ENCODE peak calls at places on chromosomes 6 and 20, in eight cellular contexts. W, D, A, Z, Q, N, B and K are unnamed samples.

GRCh38 chr20:3843490-3843889 is 3.1 kb upstream of the MAVS start:
- DNase-seq in W (peak; percentile 59), D (peak; percentile 67), A (no peak), Z (peak; percentile 92), Q (peak; percentile 91), N (no peak), B (no peak), K (peak; percentile 83)

GRCh38 chr20:25084616-25085187 is 2.8 kb upstream of the VSX1 start:
- DNase-seq in W (no peak), D (no peak), A (no peak), Z (no peak), Q (no peak), N (peak; percentile 50), B (no peak), K (no peak)

GRCh38 chr6:71206086-71206485 is 82.5 kb upstream of the OGFRL1 start:
- DNase-seq in W (no peak), D (no peak), A (no peak), Z (no peak), Q (no peak), N (no peak), B (no peak), K (no peak)

GRCh38 chr6:69994251-69994650 is 127.9 kb downstream of the COL19A1 start:
- DNase-seq in W (no peak), D (no peak), A (no peak), Z (no peak), Q (no peak), N (no peak), B (no peak), K (peak; percentile 66)

GRCh38 chr20:58025233-58025632 is 203.2 kb downstream of the ANKRD60 start:
- DNase-seq in W (no peak), D (no peak), A (no peak), Z (no peak), Q (no peak), N (no peak), B (no peak), K (no peak)

GRCh38 chr6:68024570-68025269 is 610.4 kb upstream of the ADGRB3 start:
- DNase-seq in W (no peak), D (no peak), A (no peak), Z (no peak), Q (no peak), N (no peak), B (no peak), K (no peak)

GRCh38 chr6:127051571-127052260 is 66.8 kb upstream of the RSPO3 start:
- DNase-seq in W (peak; percentile 11), D (peak; percentile 22), A (no peak), Z (peak; percentile 57), Q (no peak), N (no peak), B (peak; percentile 94), K (peak; percentile 22)

GRCh38 chr6:2957696-2958330 is 13.6 kb downstream of the SERPINB6 start:
- DNase-seq in W (no peak), D (no peak), A (peak; percentile 11), Z (no peak), Q (no peak), N (no peak), B (no peak), K (no peak)

GRCh38 chr20:40797425-40797824 is 108.4 kb upstream of the MAFB start:
- DNase-seq in W (peak; percentile 29), D (peak; percentile 55), A (no peak), Z (peak; percentile 22), Q (peak; percentile 18), N (peak; percentile 38), B (peak; percentile 1), K (peak; percentile 28)

GRCh38 chr6:47187883-47188587 is 121.7 kb downstream of the TNFRSF21 start:
- DNase-seq in W (no peak), D (peak; percentile 70), A (no peak), Z (peak; percentile 69), Q (peak; percentile 42), N (no peak), B (peak; percentile 63), K (peak; percentile 17)

GRCh38 chr6:151814614-151815013 is 7.1 kb downstream of the ESR1 start:
- DNase-seq in W (no peak), D (no peak), A (no peak), Z (no peak), Q (no peak), N (no peak), B (no peak), K (no peak)

GRCh38 chr20:32126919-32127318 is 17.4 kb downstream of the TM9SF4 start:
- DNase-seq in W (no peak), D (no peak), A (no peak), Z (no peak), Q (no peak), N (no peak), B (no peak), K (no peak)

GRCh38 chr20:41175727-41176330 is 38.5 kb downstream of the PLCG1 start:
- DNase-seq in W (no peak), D (no peak), A (peak; percentile 9), Z (no peak), Q (no peak), N (no peak), B (no peak), K (no peak)

GRCh38 chr20:14928083-14928482 is 590.7 kb upstream of the FLRT3 start:
- DNase-seq in W (no peak), D (no peak), A (no peak), Z (no peak), Q (no peak), N (no peak), B (no peak), K (peak; percentile 7)

GRCh38 chr6:152983637-152984386 is 971 bp upstream of the FBXO5 start:
- DNase-seq in W (peak; percentile 80), D (peak; percentile 87), A (peak; percentile 96), Z (peak; percentile 88), Q (peak; percentile 85), N (peak; percentile 47), B (peak; percentile 76), K (peak; percentile 88)

GRCh38 chr6:836276-836853 is 143.4 kb upstream of the EXOC2 start:
- DNase-seq in W (no peak), D (no peak), A (no peak), Z (no peak), Q (no peak), N (no peak), B (no peak), K (no peak)

GRCh38 chr6:144314562-144314961 is 29.4 kb downstream of the UTRN start:
- DNase-seq in W (no peak), D (no peak), A (no peak), Z (no peak), Q (no peak), N (no peak), B (no peak), K (no peak)

GRCh38 chr6:151414641-151415260 is 23.4 kb upstream of the ZBTB2 start:
- DNase-seq in W (no peak), D (no peak), A (no peak), Z (no peak), Q (no peak), N (no peak), B (no peak), K (no peak)

GRCh38 chr6:56849876-56850275 is 105.0 kb upstream of the BEND6 start:
- DNase-seq in W (peak; percentile 17), D (peak; percentile 68), A (peak; percentile 22), Z (peak; percentile 72), Q (peak; percentile 41), N (peak; percentile 22), B (peak; percentile 71), K (no peak)
- H3K4me3 ChIP-seq in W (no peak overlapping the region), D (peak overlapping the region; percentile 73), A (no peak overlapping the region), Z (peak overlapping the region; percentile 69), Q (peak overlapping the region; percentile 76), N (peak overlapping the region; percentile 93), B (peak overlapping the region; percentile 32), K (no peak overlapping the region)

GRCh38 chr20:56764671-56765070 is 135.6 kb downstream of the TFAP2C start:
- DNase-seq in W (no peak), D (no peak), A (no peak), Z (no peak), Q (no peak), N (no peak), B (no peak), K (no peak)
- TF ChIP-seq CTCF in W (no peak), D (no peak), A (no peak), Z (no peak), Q (no peak), N (no peak), B (no peak), K (no peak)

DNA sequence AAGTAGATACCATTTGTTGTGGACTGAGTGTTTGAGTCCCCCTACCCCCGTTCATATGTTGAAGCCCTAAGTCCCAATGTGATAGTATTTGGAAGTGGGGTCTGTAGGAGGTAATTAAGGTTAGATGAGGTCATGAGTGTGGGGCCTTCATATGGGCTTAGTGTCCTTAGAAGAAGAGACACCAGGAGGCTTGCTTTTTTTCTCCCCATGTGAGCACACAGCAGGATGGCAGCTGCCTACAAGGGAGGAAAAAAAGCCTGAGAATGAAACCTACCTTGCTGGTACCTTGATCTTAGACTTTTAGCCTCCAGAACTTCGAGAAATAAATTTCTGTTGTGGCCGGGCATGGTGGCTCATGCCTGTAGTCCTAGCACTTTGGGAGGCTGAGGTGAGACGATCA is 67.9 kb upstream of the TULP4 start:
- DNase-seq in W (no peak), D (no peak), A (no peak), Z (no peak), Q (no peak), N (peak; percentile 13), B (no peak), K (no peak)
- H3K4me3 ChIP-seq in W (no peak overlapping the region), D (no peak overlapping the region), A (no peak overlapping the region), Z (no peak overlapping the region), Q (no peak overlapping the region), N (no peak overlapping the region), B (no peak overlapping the region), K (no peak overlapping the region)

GRCh38 chr6:136007355-136007754 is 155.9 kb downstream of the PDE7B start:
- DNase-seq in W (no peak), D (no peak), A (no peak), Z (no peak), Q (no peak), N (no peak), B (no peak), K (no peak)
- TF ChIP-seq CTCF in W (no peak), D (no peak), A (no peak), Z (no peak), Q (no peak), N (no peak), B (no peak), K (no peak)

DNA sequence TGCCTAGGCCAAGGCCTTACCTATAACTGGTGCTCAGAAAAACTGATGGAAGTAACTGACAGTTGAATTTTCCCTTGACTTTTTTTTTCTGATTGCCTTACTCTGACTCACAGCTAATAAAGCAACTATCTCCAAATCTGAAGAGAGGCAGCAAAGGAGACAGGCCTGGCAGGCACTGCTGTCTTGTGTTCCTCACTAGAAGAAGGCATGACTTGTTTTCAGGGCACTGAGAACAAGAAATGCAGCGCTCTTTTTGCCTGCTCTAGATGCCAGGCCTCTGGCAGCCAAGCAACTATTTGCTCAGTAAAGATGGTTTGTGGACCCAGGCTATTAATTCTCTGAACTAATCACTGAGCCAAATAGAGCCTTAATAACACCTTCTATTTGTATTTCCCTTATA is 155.1 kb downstream of the PRDM13 start:
- DNase-seq in W (no peak), D (no peak), A (no peak), Z (no peak), Q (no peak), N (no peak), B (no peak), K (no peak)
- H3K4me3 ChIP-seq in W (no peak overlapping the region), D (no peak overlapping the region), A (no peak overlapping the region), Z (no peak overlapping the region), Q (no peak overlapping the region), N (no peak overlapping the region), B (no peak overlapping the region), K (no peak overlapping the region)

GRCh38 chr6:15893556-15894253 is 230.9 kb upstream of the DTNBP1 start:
- DNase-seq in W (peak; percentile 28), D (peak; percentile 16), A (no peak), Z (peak; percentile 51), Q (peak; percentile 37), N (peak; percentile 38), B (no peak), K (peak; percentile 57)
- TF ChIP-seq CTCF in W (peak; percentile 45), D (peak; percentile 39), A (no peak), Z (peak; percentile 56), Q (peak; percentile 50), N (peak; percentile 63), B (peak; percentile 40), K (peak; percentile 37)

GRCh38 chr20:54727490-54727889 is 252.1 kb downstream of the DOK5 start:
- DNase-seq in W (no peak), D (no peak), A (no peak), Z (no peak), Q (no peak), N (no peak), B (no peak), K (no peak)
- H3K4me3 ChIP-seq in W (no peak overlapping the region), D (no peak overlapping the region), A (no peak overlapping the region), Z (no peak overlapping the region), Q (no peak overlapping the region), N (no peak overlapping the region), B (no peak overlapping the region), K (no peak overlapping the region)